ENCODE peak calls at places on chromosomes 16 and 17, in nine cellular contexts. H, J, C, O, G, F, V, N and I are unnamed samples.

GRCh38 chr17:56681561-56682266 is 88.2 kb downstream of the NOG start:
- DNase-seq in H (no peak), J (peak; percentile 66), C (no peak), O (no peak), G (no peak), F (no peak), V (no peak), N (no peak), I (no peak)

GRCh38 chr16:23855010-23855409 is 19.2 kb downstream of the PRKCB start:
- DNase-seq in H (no peak), J (no peak), C (no peak), O (no peak), G (no peak), F (no peak), V (no peak), N (no peak), I (no peak)

GRCh38 chr17:31476525-31477416 is 85.3 kb downstream of the RAB11FIP4 start:
- DNase-seq in H (no peak), J (no peak), C (no peak), O (no peak), G (no peak), F (no peak), V (no peak), N (no peak), I (no peak)

GRCh38 chr16:89035013-89035697 is 58.1 kb upstream of the CBFA2T3 start:
- DNase-seq in H (no peak), J (no peak), C (no peak), O (no peak), G (no peak), F (no peak), V (no peak), N (no peak), I (no peak)

GRCh38 chr16:72990003-72990521 is 57.9 kb downstream of the ZFHX3 start:
- DNase-seq in H (no peak), J (peak; percentile 88), C (no peak), O (no peak), G (no peak), F (no peak), V (no peak), N (peak; percentile 42), I (no peak)

GRCh38 chr17:75872434-75873351 is 5.7 kb downstream of the TRIM47 start:
- DNase-seq in H (no peak), J (peak; percentile 75), C (peak; percentile 56), O (no peak), G (no peak), F (no peak), V (no peak), N (no peak), I (peak; percentile 95)

GRCh38 chr17:5133311-5133710 is 17.5 kb downstream of the USP6 start:
- DNase-seq in H (peak; percentile 19), J (no peak), C (no peak), O (no peak), G (no peak), F (no peak), V (no peak), N (no peak), I (no peak)

GRCh38 chr16:1870365-1871082 is 1.4 kb downstream of the MEIOB start:
- DNase-seq in H (no peak), J (peak; percentile 38), C (no peak), O (no peak), G (no peak), F (no peak), V (no peak), N (no peak), I (peak; percentile 92)

GRCh38 chr17:50210249-50211225 is 9.1 kb upstream of the COL1A1 start:
- DNase-seq in H (peak; percentile 44), J (peak; percentile 98), C (no peak), O (no peak), G (no peak), F (no peak), V (no peak), N (no peak), I (no peak)

GRCh38 chr17:550776-551175 is 163.9 kb downstream of the VPS53 start:
- DNase-seq in H (no peak), J (no peak), C (no peak), O (no peak), G (no peak), F (no peak), V (no peak), N (no peak), I (no peak)

GRCh38 chr17:72122002-72122310 is 1.1 kb downstream of the SOX9 start:
- DNase-seq in H (no peak), J (peak; percentile 64), C (no peak), O (no peak), G (peak; percentile 61), F (peak; percentile 69), V (no peak), N (peak; percentile 27), I (peak; percentile 48)

GRCh38 chr17:79220715-79221291 is 146.2 kb downstream of the ENGASE start:
- DNase-seq in H (no peak), J (no peak), C (no peak), O (no peak), G (no peak), F (no peak), V (no peak), N (no peak), I (no peak)

GRCh38 chr17:75692976-75693375 is 25.8 kb downstream of the SAP30BP start:
- DNase-seq in H (no peak), J (no peak), C (no peak), O (no peak), G (no peak), F (peak; percentile 69), V (no peak), N (no peak), I (no peak)

GRCh38 chr17:48505788-48506187 is 25.0 kb downstream of the HOXB1 start:
- DNase-seq in H (no peak), J (peak; percentile 72), C (no peak), O (no peak), G (peak; percentile 67), F (no peak), V (no peak), N (no peak), I (peak; percentile 99)

GRCh38 chr16:51651061-51651466 is 500.0 kb upstream of the SALL1 start:
- DNase-seq in H (no peak), J (no peak), C (no peak), O (peak; percentile 8), G (no peak), F (peak; percentile 46), V (no peak), N (no peak), I (no peak)

GRCh38 chr17:55674107-55674506 is 48.6 kb downstream of the TMEM100 start:
- DNase-seq in H (no peak), J (peak; percentile 48), C (no peak), O (no peak), G (no peak), F (no peak), V (no peak), N (no peak), I (no peak)

GRCh38 chr17:27529230-27529796 is 73.1 kb downstream of the KSR1 start:
- DNase-seq in H (no peak), J (peak; percentile 86), C (no peak), O (no peak), G (no peak), F (no peak), V (no peak), N (no peak), I (peak; percentile 54)

GRCh38 chr17:45294506-45294905 is 22.3 kb downstream of the MAP3K14 start:
- DNase-seq in H (no peak), J (peak; percentile 89), C (no peak), O (no peak), G (no peak), F (no peak), V (no peak), N (no peak), I (peak; percentile 34)

GRCh38 chr17:80921159-80921558 is 70.5 kb upstream of the CHMP6 start:
- DNase-seq in H (no peak), J (no peak), C (no peak), O (no peak), G (no peak), F (no peak), V (no peak), N (no peak), I (no peak)

GRCh38 chr16:31460582-31461002 is 1.3 kb downstream of the ARMC5 start:
- DNase-seq in H (no peak), J (peak; percentile 73), C (no peak), O (no peak), G (no peak), F (no peak), V (no peak), N (no peak), I (peak; percentile 55)